ENCODE peak calls at places on chromosomes 12 and 14, in nine cellular contexts. W, J, U, P, Z, V, Q, M and F are unnamed samples.

GRCh38 chr14:52190532-52190931 is 77.0 kb upstream of the PTGDR start:
- DNase-seq in W (no peak), J (no peak), U (no peak), P (no peak), Z (no peak), V (no peak), Q (no peak), M (no peak), F (no peak)

GRCh38 chr12:27001663-27002062 is 12.5 kb downstream of the TM7SF3 start:
- DNase-seq in W (no peak), J (no peak), U (no peak), P (no peak), Z (no peak), V (no peak), Q (no peak), M (no peak), F (no peak)

GRCh38 chr12:85266391-85266790 is 13.6 kb upstream of the ALX1 start:
- DNase-seq in W (no peak), J (no peak), U (no peak), P (no peak), Z (no peak), V (no peak), Q (no peak), M (no peak), F (no peak)

GRCh38 chr12:4725057-4725456 is 4.9 kb downstream of the GALNT8 start:
- DNase-seq in W (no peak), J (no peak), U (no peak), P (no peak), Z (no peak), V (no peak), Q (no peak), M (no peak), F (no peak)

GRCh38 chr12:99043319-99043914 is 398.3 kb downstream of the APAF1 start:
- DNase-seq in W (peak; percentile 37), J (peak; percentile 43), U (peak; percentile 36), P (peak; percentile 74), Z (peak; percentile 66), V (no peak), Q (no peak), M (no peak), F (no peak)

GRCh38 chr12:91852646-91853045 is 293.0 kb downstream of the BTG1 start:
- DNase-seq in W (no peak), J (no peak), U (no peak), P (no peak), Z (no peak), V (no peak), Q (no peak), M (no peak), F (no peak)

GRCh38 chr12:4506870-4507269 is 31.8 kb upstream of the RAD51AP1 start:
- DNase-seq in W (no peak), J (no peak), U (no peak), P (no peak), Z (no peak), V (no peak), Q (no peak), M (peak; percentile 61), F (no peak)

GRCh38 chr12:22282283-22282682 is 52.2 kb downstream of the ST8SIA1 start:
- DNase-seq in W (no peak), J (no peak), U (no peak), P (no peak), Z (no peak), V (no peak), Q (no peak), M (no peak), F (no peak)

GRCh38 chr12:15196678-15197267 is 24.4 kb downstream of the RERG start:
- DNase-seq in W (no peak), J (no peak), U (no peak), P (no peak), Z (no peak), V (no peak), Q (no peak), M (no peak), F (no peak)

GRCh38 chr12:31874961-31875608 is 84.1 kb upstream of the RESF1 start:
- DNase-seq in W (peak; percentile 40), J (peak; percentile 58), U (peak; percentile 69), P (no peak), Z (peak; percentile 58), V (no peak), Q (peak; percentile 30), M (peak; percentile 88), F (peak; percentile 62)

GRCh38 chr12:103868215-103868614 is 27.2 kb upstream of the NT5DC3 start:
- DNase-seq in W (no peak), J (no peak), U (no peak), P (no peak), Z (no peak), V (no peak), Q (no peak), M (no peak), F (no peak)

GRCh38 chr12:42798811-42799438 is 209.4 kb upstream of the PRICKLE1 start:
- DNase-seq in W (no peak), J (no peak), U (no peak), P (no peak), Z (no peak), V (no peak), Q (no peak), M (no peak), F (no peak)

GRCh38 chr14:51216602-51217001 is 23.4 kb upstream of the TMX1 start:
- DNase-seq in W (no peak), J (no peak), U (no peak), P (no peak), Z (no peak), V (no peak), Q (no peak), M (no peak), F (no peak)

GRCh38 chr12:127550271-127550670 is 716.7 kb upstream of the TMEM132C start:
- DNase-seq in W (no peak), J (no peak), U (no peak), P (no peak), Z (no peak), V (no peak), Q (no peak), M (no peak), F (no peak)

GRCh38 chr12:46919666-46920065 is 93.9 kb upstream of the SLC38A4 start:
- DNase-seq in W (no peak), J (no peak), U (no peak), P (no peak), Z (no peak), V (no peak), Q (no peak), M (no peak), F (no peak)

DNA sequence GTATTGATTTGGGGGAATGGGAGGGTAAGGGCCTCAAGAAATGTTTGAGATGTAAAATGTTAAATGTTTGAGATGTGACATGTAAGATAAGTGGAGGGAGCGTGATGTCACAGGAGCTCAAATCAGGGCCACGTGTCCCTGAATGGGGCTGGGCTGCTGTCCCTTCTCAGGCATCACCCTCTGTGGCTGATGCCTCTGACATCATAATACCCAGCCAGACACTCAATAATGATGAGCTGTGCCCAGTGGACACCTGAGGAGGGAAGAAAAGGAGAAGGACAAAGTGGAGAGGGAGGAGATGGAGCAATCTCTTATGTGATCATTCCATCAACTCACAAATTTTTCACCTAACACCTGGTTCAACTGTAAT is 120.8 kb downstream of the SAMD4A start:
- DNase-seq in W (no peak), J (no peak), U (peak; percentile 40), P (no peak), Z (no peak), V (no peak), Q (no peak), M (no peak), F (no peak)
- H3K27ac ChIP-seq in W (peak overlapping the region; percentile 80), J (no peak overlapping the region), U (peak overlapping the region; percentile 76), P (no peak overlapping the region), Z (no peak overlapping the region), V (peak overlapping the region; percentile 81), Q (peak overlapping the region; percentile 97), M (no peak overlapping the region), F (no peak overlapping the region)

DNA sequence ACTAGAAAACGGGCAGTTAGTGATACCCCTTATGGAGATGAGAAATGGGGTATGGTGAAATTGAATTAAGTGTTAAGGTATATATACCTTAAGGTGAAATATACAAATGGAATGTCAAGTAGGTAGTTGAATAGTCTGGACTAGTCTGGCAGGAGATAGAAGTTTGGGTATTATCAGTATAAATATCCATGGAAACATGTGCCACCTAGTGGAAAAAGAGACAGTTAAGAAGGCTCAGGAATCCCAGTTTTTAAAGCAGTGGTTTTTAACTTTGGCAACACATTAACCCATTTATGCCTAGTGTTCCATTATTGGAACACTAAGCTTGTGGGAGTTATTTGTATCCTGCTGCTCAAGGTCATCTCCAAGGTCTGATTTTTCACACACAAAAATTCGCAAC is 38.6 kb upstream of the TPH2 start:
- DNase-seq in W (no peak), J (no peak), U (no peak), P (no peak), Z (no peak), V (no peak), Q (no peak), M (no peak), F (no peak)
- H3K9me3 ChIP-seq in W (no peaks in the 10 kb centered on the region), J (no peaks in the 10 kb centered on the region), U (no peaks in the 10 kb centered on the region), P (no peaks in the 10 kb centered on the region), Z (no peaks in the 10 kb centered on the region), V (no peaks in the 10 kb centered on the region), Q (no peaks in the 10 kb centered on the region), M (no peaks in the 10 kb centered on the region), F (no peaks in the 10 kb centered on the region)

DNA sequence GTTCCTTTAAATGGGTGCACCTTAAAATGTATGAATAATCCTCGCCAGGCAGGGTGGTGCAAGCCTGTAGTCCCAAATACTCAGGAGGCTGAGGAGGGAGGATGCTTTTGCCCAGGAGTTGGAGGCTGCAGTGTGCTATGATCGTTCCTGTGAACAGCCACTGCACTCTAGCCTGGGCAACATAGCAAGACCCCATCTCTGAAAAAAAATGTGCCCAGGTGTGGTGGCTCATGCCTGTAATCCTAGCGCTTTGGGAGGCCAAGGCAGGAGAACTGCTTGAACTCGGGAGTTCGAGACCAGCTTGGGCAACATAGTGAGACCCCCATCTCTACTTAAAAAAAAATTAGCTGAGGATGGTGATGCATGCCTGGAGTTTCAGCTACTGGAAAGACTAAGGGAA is 39.6 kb downstream of the ACACB start:
- DNase-seq in W (no peak), J (no peak), U (no peak), P (no peak), Z (no peak), V (no peak), Q (no peak), M (no peak), F (no peak)
- H3K27ac ChIP-seq in W (no peak overlapping the region), J (no peak overlapping the region), U (no peak overlapping the region), P (no peak overlapping the region), Z (no peak overlapping the region), V (peak overlapping the region; percentile 96), Q (no peak overlapping the region), M (no peak overlapping the region), F (no peak overlapping the region)

GRCh38 chr14:67883717-67884116 is 64.1 kb downstream of the RAD51B start:
- DNase-seq in W (no peak), J (no peak), U (no peak), P (no peak), Z (no peak), V (no peak), Q (no peak), M (no peak), F (no peak)

GRCh38 chr14:67879026-67879425 is 59.4 kb downstream of the RAD51B start:
- DNase-seq in W (no peak), J (no peak), U (no peak), P (no peak), Z (no peak), V (no peak), Q (no peak), M (no peak), F (no peak)

GRCh38 chr14:67881225-67881624 is 61.6 kb downstream of the RAD51B start:
- DNase-seq in W (no peak), J (no peak), U (no peak), P (peak; percentile 5), Z (no peak), V (no peak), Q (no peak), M (no peak), F (no peak)

GRCh38 chr14:67886221-67886620 is 66.6 kb downstream of the RAD51B start:
- DNase-seq in W (no peak), J (no peak), U (no peak), P (peak; percentile 2), Z (no peak), V (no peak), Q (no peak), M (no peak), F (no peak)

GRCh38 chr14:67882973-67883372 is 63.4 kb downstream of the RAD51B start:
- DNase-seq in W (no peak), J (no peak), U (no peak), P (no peak), Z (no peak), V (no peak), Q (no peak), M (no peak), F (no peak)
- H3K9me3 ChIP-seq in W (no peaks in the 10 kb centered on the region), J (no peaks in the 10 kb centered on the region), U (no peaks in the 10 kb centered on the region), P (no peaks in the 10 kb centered on the region), Z (no peaks in the 10 kb centered on the region), V (no peaks in the 10 kb centered on the region), Q (no peaks in the 10 kb centered on the region), M (no peaks in the 10 kb centered on the region), F (no peaks in the 10 kb centered on the region)